ENCODE peak calls at places on chromosomes 16 and 17, in six cellular contexts. Z is AG04450; J is esophagus muscularis mucosa; I is CD4-positive, CD25-positive, alpha-beta regulatory T cell; E is ovary; X is sigmoid colon. O is an unnamed sample.

GRCh38 chr17:36807496-36808180 is 129.6 kb upstream of the LHX1 start:
- DNase-seq in X (no peak), I (no peak), J (no peak), Z (no peak), E (no peak), O (no peak)

GRCh38 chr17:65173951-65174683 is 36.9 kb downstream of the RGS9 start:
- DNase-seq in J (no peak), I (no peak), Z (no peak), X (no peak), E (no peak), O (no peak)

GRCh38 chr17:79304907-79305306 is 230.3 kb downstream of the ENGASE start:
- DNase-seq in Z (no peak), J (no peak), E (no peak), I (no peak), X (no peak), O (no peak)

GRCh38 chr17:57803026-57803425 is 46.8 kb downstream of the MRPS23 start:
- DNase-seq in X (no peak), Z (no peak), E (no peak), I (no peak), J (peak; percentile 45), O (no peak)

GRCh38 chr17:8503368-8503767 is 67.7 kb downstream of the NDEL1 start:
- DNase-seq in X (no peak), J (no peak), I (no peak), Z (no peak), E (no peak), O (peak; percentile 74)

GRCh38 chr16:8676160-8676547 is 1.7 kb downstream of the ABAT start:
- DNase-seq in Z (no peak), I (no peak), J (no peak), E (no peak), X (no peak), O (no peak)

GRCh38 chr17:41896726-41897125 is 22.0 kb downstream of the ACLY start:
- DNase-seq in J (no peak), Z (no peak), E (no peak), X (no peak), I (no peak), O (no peak)

GRCh38 chr17:47850373-47850691 is 631 bp downstream of the SP6 start:
- DNase-seq in E (no peak), Z (no peak), J (no peak), X (no peak), I (no peak), O (no peak)

GRCh38 chr17:20116683-20117309 is 107.6 kb downstream of the SPECC1 start:
- DNase-seq in I (peak; percentile 65), Z (no peak), J (no peak), E (peak; percentile 53), X (no peak), O (no peak)

GRCh38 chr16:3401719-3402397 is 843 bp downstream of the ZNF174 start:
- DNase-seq in J (no peak), Z (no peak), X (no peak), E (no peak), I (no peak), O (no peak)

GRCh38 chr17:7323731-7324437 is 5.3 kb downstream of the NEURL4 start:
- DNase-seq in I (peak; percentile 54), Z (no peak), J (no peak), E (no peak), X (peak; percentile 71), O (peak; percentile 78)

GRCh38 chr16:81738831-81739496 is 40.1 kb upstream of the PLCG2 start:
- DNase-seq in I (no peak), Z (no peak), J (no peak), X (peak; percentile 75), E (no peak), O (peak; percentile 35)

GRCh38 chr16:27579086-27579980 is 29.4 kb downstream of the KATNIP start:
- DNase-seq in X (peak; percentile 41), E (no peak), Z (peak; percentile 3), I (no peak), J (no peak), O (no peak)

GRCh38 chr17:1180434-1180742 is 607 bp upstream of the ABR start:
- DNase-seq in E (no peak), I (no peak), Z (no peak), X (no peak), J (no peak), O (no peak)

GRCh38 chr17:75059369-75060345 is 12.6 kb downstream of the KCTD2 start:
- DNase-seq in J (no peak), Z (peak; percentile 54), E (peak; percentile 56), I (peak; percentile 51), X (peak; percentile 82), O (no peak)

GRCh38 chr16:88545781-88546180 is 24.4 kb upstream of the ZC3H18 start:
- DNase-seq in X (no peak), J (no peak), Z (no peak), E (no peak), I (no peak), O (no peak)

GRCh38 chr16:59192551-59193199 is 458.6 kb upstream of the GOT2 start:
- DNase-seq in I (peak; percentile 3), Z (no peak), E (no peak), J (no peak), X (no peak), O (no peak)

GRCh38 chr17:81238490-81238814 is 403 bp downstream of the TEPSIN start:
- DNase-seq in X (no peak), Z (no peak), J (no peak), E (no peak), I (no peak), O (no peak)

GRCh38 chr17:40073454-40074174 is 10.8 kb downstream of the THRA start:
- DNase-seq in X (no peak), E (no peak), I (no peak), J (no peak), Z (no peak), O (no peak)

GRCh38 chr17:27153005-27153404 is 140.9 kb upstream of the WSB1 start:
- DNase-seq in X (no peak), E (no peak), J (peak; percentile 87), Z (no peak), I (no peak), O (no peak)
- H3K9me3 ChIP-seq in X (no peaks in the 10 kb centered on the region), E (no peaks in the 10 kb centered on the region), J (no peaks in the 10 kb centered on the region), Z (peaks cover 15% of the 10 kb centered on the region), I (no peaks in the 10 kb centered on the region), O (no peaks in the 10 kb centered on the region)

DNA sequence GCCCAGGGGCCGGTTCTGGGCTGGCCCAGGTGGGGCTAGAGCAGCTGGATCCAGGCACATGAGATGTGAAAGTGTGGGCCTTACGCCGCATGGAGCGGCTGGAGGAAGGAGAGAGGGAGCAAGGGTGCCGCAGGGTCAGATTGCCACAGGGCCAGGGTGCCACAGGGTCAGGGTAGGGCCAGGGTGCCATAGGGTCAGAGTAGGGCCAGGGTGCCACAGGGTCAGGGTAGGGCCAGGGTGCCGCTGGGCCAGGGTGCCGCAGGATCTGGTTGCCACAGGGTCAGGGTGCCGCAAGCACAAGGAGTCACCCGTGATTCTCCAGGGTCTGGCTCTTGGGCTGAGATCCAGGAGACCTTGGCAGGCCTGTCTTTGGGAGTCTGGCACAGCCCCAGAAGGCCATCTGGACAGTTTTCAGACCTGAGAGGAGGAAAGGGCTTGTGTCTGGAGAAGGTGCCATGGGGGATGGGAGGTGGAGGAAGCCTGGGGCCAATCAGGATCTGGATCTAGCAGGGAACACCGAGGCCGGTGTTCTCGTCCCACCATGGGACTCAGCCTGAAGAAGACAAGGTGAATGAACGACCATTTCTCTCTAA is 13.1 kb upstream of the LASP1NB start:
- DNase-seq in I (no peak), Z (no peak), X (peak; percentile 91), J (no peak), E (peak; percentile 90), O (peak; percentile 62)
- H3K27ac ChIP-seq in I (no peak overlapping the region), Z (peak overlapping the region; percentile 11), X (peak overlapping the region; percentile 75), J (peak overlapping the region; percentile 28), E (no peak overlapping the region), O (no peak overlapping the region)

GRCh38 chr17:61701334-61701733 is 110.3 kb upstream of the NACA2 start:
- DNase-seq in J (no peak), X (no peak), Z (no peak), E (no peak), I (no peak), O (no peak)
- H3K9me3 ChIP-seq in J (peaks cover 35% of the 10 kb centered on the region), X (peaks cover 17% of the 10 kb centered on the region), Z (peaks cover 3% of the 10 kb centered on the region), E (peaks cover 5% of the 10 kb centered on the region), I (peaks cover 40% of the 10 kb centered on the region), O (peaks cover 41% of the 10 kb centered on the region)

GRCh38 chr16:86983621-86984020 is 333.6 kb downstream of the C16orf95 start:
- DNase-seq in I (no peak), X (peak; percentile 21), E (no peak), Z (no peak), J (no peak), O (no peak)

GRCh38 chr16:86985656-86986030 is 331.5 kb downstream of the C16orf95 start:
- DNase-seq in I (no peak), E (no peak), Z (no peak), X (no peak), J (no peak), O (no peak)

GRCh38 chr16:86984975-86985655 is 332.1 kb downstream of the C16orf95 start:
- DNase-seq in E (no peak), X (no peak), J (no peak), I (no peak), Z (no peak), O (no peak)

GRCh38 chr16:86982912-86983311 is 334.3 kb downstream of the C16orf95 start:
- DNase-seq in J (no peak), X (peak; percentile 22), Z (no peak), E (no peak), I (no peak), O (no peak)

DNA sequence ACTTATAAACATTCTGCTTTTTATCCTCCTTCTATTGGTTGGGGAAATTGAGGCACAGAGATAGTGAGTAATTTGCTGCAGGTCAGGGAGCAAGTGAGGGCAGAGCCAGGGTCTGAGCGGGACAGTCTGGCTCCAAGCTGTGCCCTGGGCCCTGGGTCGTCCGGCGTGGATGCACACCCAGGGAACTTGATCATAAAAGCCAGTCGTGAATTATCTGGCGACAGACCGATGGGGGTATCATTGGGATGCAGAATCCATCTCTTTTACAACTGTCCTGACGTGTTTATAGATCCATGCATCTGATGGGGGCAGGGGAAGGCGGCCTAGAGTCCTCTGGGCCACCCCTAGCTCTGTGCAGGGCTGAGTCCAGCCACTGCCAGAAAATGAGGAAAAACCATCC is 332.9 kb downstream of the C16orf95 start:
- DNase-seq in J (no peak), X (peak; percentile 14), I (no peak), E (no peak), Z (no peak), O (no peak)
- H3K27ac ChIP-seq in J (no peak overlapping the region), X (peak overlapping the region; percentile 28), I (no peak overlapping the region), E (no peak overlapping the region), Z (no peak overlapping the region), O (no peak overlapping the region)

GRCh38 chr17:54220829-54221228 is 398.1 kb downstream of the KIF2B start:
- DNase-seq in Z (no peak), X (no peak), I (no peak), E (no peak), J (no peak), O (no peak)
- H3K9me3 ChIP-seq in Z (no peaks in the 10 kb centered on the region), X (no peaks in the 10 kb centered on the region), I (no peaks in the 10 kb centered on the region), E (no peaks in the 10 kb centered on the region), J (no peaks in the 10 kb centered on the region), O (no peaks in the 10 kb centered on the region)

O was measured in psoas muscle.